ENCODE peak calls at places on chromosomes 13 and 19, in eight cellular contexts. L is neuronal stem cell; C is CD8-positive, alpha-beta T cell; N is endodermal cell; Y is IMR-90; X is testis; W is left ventricle myocardium inferior; K is cardiac muscle cell. R is an unnamed sample. For H3K4me1 and H3K36me3, the result is how much of the 10 kb centered on the place peaks cover.

GRCh38 chr19:55678121-55678671 is 3.2 kb downstream of the EPN1 start:
- DNase-seq in L (no peak), C (no peak), N (no peak), Y (no peak), X (no peak), W (peak), K (no peak), R (no peak)

GRCh38 chr13:23504188-23504587 is 66.0 kb upstream of the TNFRSF19 start:
- DNase-seq in L (no peak), C (no peak), N (no peak), Y (peak), X (no peak), W (no peak), K (no peak), R (no peak)

GRCh38 chr13:25181597-25181996 is 9.5 kb upstream of the AMER2 start:
- DNase-seq in L (no peak), C (no peak), N (no peak), Y (no peak), X (no peak), W (no peak), K (no peak), R (no peak)

GRCh38 chr13:49495783-49496762 is at the start of gene PHF11:
- DNase-seq in L (peak), C (peak), N (peak), Y (peak), X (peak), W (peak), K (peak), R (peak)

GRCh38 chr13:50535050-50535449 is 308.4 kb downstream of the DLEU7 start:
- DNase-seq in L (no peak), C (no peak), N (no peak), Y (no peak), X (no peak), W (no peak), K (no peak), R (no peak)

GRCh38 chr19:40799558-40800338 is 757 bp downstream of the EGLN2 start:
- DNase-seq in L (no peak), C (no peak), N (no peak), Y (no peak), X (no peak), W (peak), K (peak), R (no peak)

GRCh38 chr13:39590466-39591036 is 12.4 kb downstream of the LHFPL6 start:
- DNase-seq in L (no peak), C (no peak), N (no peak), Y (no peak), X (no peak), W (no peak), K (no peak), R (no peak)

GRCh38 chr13:40355126-40355719 is 311.2 kb downstream of the FOXO1 start:
- DNase-seq in L (no peak), C (no peak), N (peak), Y (no peak), X (no peak), W (no peak), K (no peak), R (peak)

DNA sequence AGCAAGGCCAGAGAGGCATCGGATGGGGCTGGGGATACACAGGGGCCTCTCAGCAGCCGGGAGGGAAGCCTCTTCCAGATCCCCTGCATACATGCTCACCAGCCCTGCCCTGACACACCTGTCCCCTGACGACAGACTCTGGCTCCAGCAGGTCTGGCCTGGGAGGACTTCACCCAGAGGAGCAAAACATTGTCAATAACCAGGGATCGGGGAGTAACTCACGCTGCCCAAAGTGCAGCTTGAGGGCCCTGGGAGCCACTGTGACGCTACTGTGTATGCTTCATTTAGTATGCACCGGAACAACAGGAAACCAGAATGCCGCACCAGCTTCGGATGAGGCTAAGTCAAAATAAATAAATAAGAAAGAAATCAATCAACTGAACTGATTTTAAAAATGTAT is 12.4 kb upstream of the CD22 start:
- DNase-seq in L (no peak), C (no peak), N (no peak), Y (no peak), X (no peak), W (no peak), K (no peak), R (peak)
- H3K4me1 ChIP-seq in L (under half), C (under half), N (under half), Y (under half), X (under half), W (under half), K (under half), R (under half)

GRCh38 chr13:113349050-113349449 is 14.9 kb downstream of the GRTP1 start:
- DNase-seq in L (no peak), C (no peak), N (no peak), Y (no peak), X (no peak), W (no peak), K (no peak), R (no peak)

GRCh38 chr13:113350065-113350937 is 13.6 kb downstream of the GRTP1 start:
- DNase-seq in L (no peak), C (no peak), N (peak), Y (no peak), X (no peak), W (no peak), K (no peak), R (no peak)

GRCh38 chr13:113350938-113351335 is 13.0 kb downstream of the GRTP1 start:
- DNase-seq in L (no peak), C (no peak), N (no peak), Y (no peak), X (no peak), W (no peak), K (no peak), R (no peak)

GRCh38 chr13:113349491-113349890 is 14.4 kb downstream of the GRTP1 start:
- DNase-seq in L (no peak), C (no peak), N (no peak), Y (no peak), X (no peak), W (no peak), K (no peak), R (no peak)

GRCh38 chr13:113348591-113348990 is 15.3 kb downstream of the GRTP1 start:
- DNase-seq in L (no peak), C (no peak), N (no peak), Y (no peak), X (no peak), W (no peak), K (no peak), R (no peak)
- H3K36me3 ChIP-seq in L (under half), C (under half), N (under half), Y (under half), X (under half), W (under half), K (under half), R (under half)

GRCh38 chr13:45859682-45860081 is 8.1 kb upstream of the SIAH3 start:
- DNase-seq in L (peak), C (no peak), N (peak), Y (no peak), X (no peak), W (no peak), K (no peak), R (no peak)
- H3K4me1 ChIP-seq in L (under half), C (under half), N (under half), Y (under half), X (under half), W (under half), K (under half), R (under half)

GRCh38 chr13:94579063-94579462 is 16.9 kb downstream of the TGDS start:
- DNase-seq in L (no peak), C (no peak), N (no peak), Y (no peak), X (no peak), W (no peak), K (no peak), R (no peak)
- H3K36me3 ChIP-seq in L (under half), C (under half), N (half or more), Y (under half), X (under half), W (half or more), K (half or more), R (under half)

GRCh38 chr19:14116525-14116917 is 1.0 kb downstream of the PRKACA start:
- DNase-seq in L (no peak), C (no peak), N (no peak), Y (no peak), X (no peak), W (no peak), K (no peak), R (no peak)

GRCh38 chr19:14116918-14117578 is 514 bp downstream of the PRKACA start:
- DNase-seq in L (no peak), C (no peak), N (peak), Y (no peak), X (peak), W (peak), K (no peak), R (no peak)

GRCh38 chr19:14114854-14115253 is 2.7 kb downstream of the PRKACA start:
- DNase-seq in L (no peak), C (no peak), N (peak), Y (no peak), X (peak), W (peak), K (peak), R (peak)

GRCh38 chr19:14114439-14114838 is 3.1 kb downstream of the PRKACA start:
- DNase-seq in L (no peak), C (no peak), N (no peak), Y (no peak), X (no peak), W (no peak), K (no peak), R (no peak)

GRCh38 chr19:14115761-14116160 is 1.8 kb downstream of the PRKACA start:
- DNase-seq in L (no peak), C (no peak), N (no peak), Y (no peak), X (no peak), W (no peak), K (no peak), R (no peak)
- H3K4me1 ChIP-seq in L (under half), C (under half), N (under half), Y (under half), X (half or more), W (half or more), K (under half), R (under half)

GRCh38 chr19:1421958-1422305 is 14.5 kb downstream of the DAZAP1 start:
- DNase-seq in L (no peak), C (no peak), N (no peak), Y (no peak), X (no peak), W (no peak), K (no peak), R (no peak)

GRCh38 chr19:1420590-1420989 is 13.2 kb downstream of the DAZAP1 start:
- DNase-seq in L (no peak), C (no peak), N (no peak), Y (no peak), X (no peak), W (no peak), K (no peak), R (no peak)

GRCh38 chr19:1422360-1422759 is 15.0 kb downstream of the DAZAP1 start:
- DNase-seq in L (no peak), C (no peak), N (no peak), Y (no peak), X (no peak), W (no peak), K (no peak), R (no peak)

GRCh38 chr19:1422943-1423342 is 15.3 kb upstream of the RPS15 start:
- DNase-seq in L (no peak), C (no peak), N (no peak), Y (no peak), X (no peak), W (no peak), K (no peak), R (no peak)

DNA sequence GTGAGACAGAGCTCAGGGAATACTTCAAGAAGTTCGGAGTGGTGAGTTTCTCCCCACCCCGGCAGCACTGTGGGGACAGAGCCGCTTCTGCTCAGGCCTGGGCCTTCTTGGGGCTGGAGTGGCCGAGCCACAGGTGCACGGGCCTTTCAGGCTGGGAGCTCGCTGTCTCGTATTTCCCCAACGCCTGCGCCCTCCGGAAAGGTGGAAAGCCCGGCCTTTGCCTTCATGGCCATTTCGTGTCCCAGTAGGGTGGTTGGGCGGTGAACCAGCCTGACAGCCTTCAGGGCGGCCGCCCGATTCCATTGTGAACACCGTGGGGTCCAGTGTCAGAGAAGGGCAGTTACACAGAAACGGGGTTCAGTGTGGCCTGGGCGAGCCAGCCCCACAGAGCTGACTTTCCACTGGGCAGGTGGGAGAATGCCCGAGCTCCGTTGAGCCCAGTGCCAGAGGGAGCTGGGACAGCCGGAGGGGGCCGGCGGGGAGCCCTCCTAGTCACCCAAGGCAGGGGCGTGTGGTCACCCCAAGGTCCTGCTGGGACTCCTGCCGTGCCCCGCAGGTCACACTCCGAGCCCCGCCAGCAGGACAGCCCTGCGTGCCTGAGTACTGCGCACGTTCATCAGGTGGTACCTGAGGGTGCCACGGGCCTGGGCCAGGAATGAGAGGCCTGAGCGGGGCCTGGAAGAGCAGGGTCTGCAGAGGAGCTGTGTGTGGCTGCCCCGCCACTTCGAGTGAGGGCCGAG is 14.0 kb downstream of the DAZAP1 start:
- DNase-seq in L (no peak), C (no peak), N (no peak), Y (no peak), X (no peak), W (no peak), K (no peak), R (no peak)
- H3K36me3 ChIP-seq in L (under half), C (half or more), N (half or more), Y (half or more), X (under half), W (half or more), K (under half), R (under half)

R was measured in small intestine.